ENCODE peak calls at places on chromosomes 2 and 18, in four cellular contexts. One of them, this sample, is unnamed. For H3K4me1 and H4K20me1, the result is how much of the 10 kb centered on the place peaks cover.

GRCh38 chr2:226673314-226673723 is 126.3 kb downstream of the IRS1 start:
- DNase-seq in PC-3: peak
- DNase-seq in neural progenitor cell: no peak
- DNase-seq in hepatocyte: peak
- DNase-seq in this sample: no peak

GRCh38 chr2:212854766-212855165 is 296.6 kb downstream of the IKZF2 start:
- DNase-seq in PC-3: no peak
- DNase-seq in neural progenitor cell: no peak
- DNase-seq in hepatocyte: no peak
- DNase-seq in this sample: no peak

GRCh38 chr2:25424426-25425028 is 82.8 kb upstream of the DNMT3A start:
- DNase-seq in PC-3: no peak
- DNase-seq in neural progenitor cell: no peak
- DNase-seq in hepatocyte: no peak
- DNase-seq in this sample: no peak

GRCh38 chr18:63160172-63160995 is 159.2 kb downstream of the BCL2 start:
- DNase-seq in PC-3: no peak
- DNase-seq in neural progenitor cell: no peak
- DNase-seq in hepatocyte: no peak
- DNase-seq in this sample: no peak

GRCh38 chr18:9096013-9096383 is 6.5 kb upstream of the NDUFV2 start:
- DNase-seq in PC-3: no peak
- DNase-seq in neural progenitor cell: no peak
- DNase-seq in hepatocyte: no peak
- DNase-seq in this sample: no peak

GRCh38 chr2:199457147-199458016 is at the start of gene SATB2:
- DNase-seq in PC-3: peak
- DNase-seq in neural progenitor cell: peak
- DNase-seq in hepatocyte: peak
- DNase-seq in this sample: peak

GRCh38 chr18:53796042-53796729 is 428.3 kb downstream of the MBD2 start:
- DNase-seq in PC-3: peak
- DNase-seq in neural progenitor cell: no peak
- DNase-seq in hepatocyte: peak
- DNase-seq in this sample: no peak

GRCh38 chr2:15145046-15145817 is 415.9 kb downstream of the NBAS start:
- DNase-seq in PC-3: peak
- DNase-seq in neural progenitor cell: no peak
- DNase-seq in hepatocyte: no peak
- DNase-seq in this sample: no peak

GRCh38 chr2:1633092-1633721 is 111.1 kb downstream of the PXDN start:
- DNase-seq in PC-3: peak
- DNase-seq in neural progenitor cell: no peak
- DNase-seq in hepatocyte: peak
- DNase-seq in this sample: no peak

GRCh38 chr2:1633936-1634587 is 110.3 kb downstream of the PXDN start:
- DNase-seq in PC-3: peak
- DNase-seq in neural progenitor cell: no peak
- DNase-seq in hepatocyte: no peak
- DNase-seq in this sample: no peak

GRCh38 chr2:1632006-1632348 is 112.3 kb downstream of the PXDN start:
- DNase-seq in PC-3: peak
- DNase-seq in neural progenitor cell: no peak
- DNase-seq in hepatocyte: peak
- DNase-seq in this sample: peak

GRCh38 chr2:1631292-1632005 is 112.9 kb downstream of the PXDN start:
- DNase-seq in PC-3: no peak
- DNase-seq in neural progenitor cell: no peak
- DNase-seq in hepatocyte: no peak
- DNase-seq in this sample: no peak

GRCh38 chr2:1632510-1632909 is 111.8 kb downstream of the PXDN start:
- DNase-seq in PC-3: no peak
- DNase-seq in neural progenitor cell: no peak
- DNase-seq in hepatocyte: no peak
- DNase-seq in this sample: no peak
- TF ChIP-seq EZH2phosphoT487 in PC-3: no peak
- TF ChIP-seq EZH2phosphoT487 in neural progenitor cell: no peak
- TF ChIP-seq EZH2phosphoT487 in hepatocyte: no peak
- TF ChIP-seq EZH2phosphoT487 in this sample: no peak

DNA sequence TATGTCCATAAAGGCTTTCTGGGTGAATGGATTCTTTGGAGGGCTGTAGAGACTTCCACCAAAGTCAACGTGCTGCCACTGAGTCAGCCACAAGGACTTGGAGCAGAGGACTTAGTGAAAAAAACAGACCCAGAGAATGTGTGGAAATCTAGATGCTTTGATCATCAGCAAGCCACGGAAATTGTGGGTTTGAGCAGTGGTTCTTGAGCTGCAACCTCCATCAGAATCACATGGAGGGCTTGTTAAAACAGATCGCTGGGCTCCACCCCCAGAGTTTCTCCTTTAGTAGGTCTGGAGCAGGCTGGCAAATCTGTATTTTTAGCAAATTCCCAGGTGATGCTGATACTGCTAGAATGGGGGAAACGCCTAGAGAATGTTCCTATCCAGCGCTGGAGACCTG is 95.3 kb downstream of the RBM43 start:
- DNase-seq in PC-3: no peak
- DNase-seq in neural progenitor cell: no peak
- DNase-seq in hepatocyte: no peak
- DNase-seq in this sample: no peak
- H3K4me1 ChIP-seq in PC-3: under half
- H3K4me1 ChIP-seq in neural progenitor cell: under half
- H3K4me1 ChIP-seq in hepatocyte: under half
- H3K4me1 ChIP-seq in this sample: under half

DNA sequence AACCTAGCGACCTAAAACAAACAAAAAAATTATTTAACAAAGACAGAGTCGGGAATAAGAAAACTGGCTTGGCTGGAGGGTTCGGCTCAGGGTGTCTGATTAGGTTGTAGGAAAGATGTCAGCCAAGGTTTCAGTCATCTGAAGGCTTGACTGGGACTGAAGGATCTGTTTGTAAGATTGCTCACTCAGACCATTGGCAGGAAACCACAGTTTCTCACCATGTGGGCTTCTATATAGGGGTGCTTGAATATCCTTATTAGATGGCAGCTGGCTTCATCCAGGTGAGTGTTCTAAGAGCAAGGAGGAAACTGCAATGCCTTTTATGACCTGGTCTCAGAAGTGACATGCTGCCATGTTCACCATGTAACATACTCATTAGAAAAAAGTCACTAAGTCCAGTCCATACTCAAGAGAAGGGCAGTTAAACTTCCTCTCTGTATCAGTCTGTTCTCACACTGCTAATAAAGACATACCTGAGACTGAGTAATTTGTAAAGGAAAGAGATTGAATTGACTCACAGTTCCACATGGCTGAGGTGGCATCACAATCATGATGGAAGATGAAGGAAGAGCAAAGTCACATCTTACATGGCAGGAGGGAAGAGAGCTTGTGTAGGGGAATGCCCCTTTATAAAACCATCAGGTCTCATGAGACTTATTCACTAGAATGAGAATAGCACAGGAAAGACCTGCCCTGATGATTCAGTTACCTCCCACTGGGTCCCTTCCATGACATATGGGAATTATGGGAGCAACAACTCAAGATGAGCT is 1.2 kb upstream of the IL36B start:
- DNase-seq in PC-3: no peak
- DNase-seq in neural progenitor cell: no peak
- DNase-seq in hepatocyte: no peak
- DNase-seq in this sample: peak
- H4K20me1 ChIP-seq in PC-3: under half
- H4K20me1 ChIP-seq in neural progenitor cell: under half
- H4K20me1 ChIP-seq in hepatocyte: under half
- H4K20me1 ChIP-seq in this sample: under half

GRCh38 chr2:241559489-241560180 is 1.1 kb downstream of the BOK start:
- DNase-seq in PC-3: peak
- DNase-seq in neural progenitor cell: peak
- DNase-seq in hepatocyte: peak
- DNase-seq in this sample: no peak
- TF ChIP-seq EZH2phosphoT487 in PC-3: peak
- TF ChIP-seq EZH2phosphoT487 in neural progenitor cell: no peak
- TF ChIP-seq EZH2phosphoT487 in hepatocyte: no peak
- TF ChIP-seq EZH2phosphoT487 in this sample: no peak

GRCh38 chr2:40639294-40639693 is 187.4 kb upstream of the SLC8A1 start:
- DNase-seq in PC-3: no peak
- DNase-seq in neural progenitor cell: no peak
- DNase-seq in hepatocyte: no peak
- DNase-seq in this sample: no peak
- H3K4me1 ChIP-seq in PC-3: under half
- H3K4me1 ChIP-seq in neural progenitor cell: under half
- H3K4me1 ChIP-seq in hepatocyte: under half
- H3K4me1 ChIP-seq in this sample: under half

DNA sequence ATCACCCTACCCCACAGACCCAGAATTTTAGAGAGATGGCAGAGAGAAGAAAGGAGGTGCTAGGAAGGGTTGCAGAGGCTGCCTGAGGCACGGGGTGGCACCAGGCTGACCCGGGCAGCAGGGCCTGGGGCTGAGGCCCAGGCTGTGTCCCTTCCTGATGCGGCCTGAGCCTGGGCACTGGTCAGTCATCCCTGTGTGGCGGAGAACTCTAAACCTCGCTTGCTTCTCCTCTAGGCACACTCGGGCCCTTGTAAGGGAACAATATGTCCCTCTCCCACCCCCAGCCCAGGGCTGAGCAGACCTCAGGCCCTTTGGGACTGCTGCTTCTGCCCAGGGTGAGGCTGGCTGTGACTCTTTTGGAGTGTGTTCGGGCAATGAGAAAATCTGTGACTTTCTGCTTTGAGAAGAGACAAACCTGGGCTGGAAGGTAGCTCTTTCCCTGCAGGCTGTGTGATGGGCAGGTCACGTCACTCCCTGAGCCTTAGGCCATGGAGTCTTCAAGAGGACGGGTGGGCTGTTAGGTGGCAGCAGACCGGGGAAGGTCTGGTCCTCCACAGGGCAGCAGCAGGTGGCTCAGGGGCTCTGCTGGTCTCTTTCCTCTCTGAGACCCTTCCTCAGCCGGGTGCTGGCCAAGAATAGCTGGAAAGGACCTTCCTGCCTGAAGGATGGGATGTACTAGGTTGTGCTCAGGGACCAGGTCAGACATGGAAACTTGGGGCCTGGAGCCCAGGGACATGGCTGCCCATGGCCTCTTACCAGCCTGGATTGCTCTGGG is 96.8 kb downstream of the GLI2 start:
- DNase-seq in PC-3: no peak
- DNase-seq in neural progenitor cell: no peak
- DNase-seq in hepatocyte: no peak
- DNase-seq in this sample: no peak
- H4K20me1 ChIP-seq in PC-3: under half
- H4K20me1 ChIP-seq in neural progenitor cell: half or more
- H4K20me1 ChIP-seq in hepatocyte: under half
- H4K20me1 ChIP-seq in this sample: under half

GRCh38 chr2:95332036-95332435 is 34.9 kb downstream of the KCNIP3 start:
- DNase-seq in PC-3: no peak
- DNase-seq in neural progenitor cell: no peak
- DNase-seq in hepatocyte: no peak
- DNase-seq in this sample: no peak
- TF ChIP-seq EZH2phosphoT487 in PC-3: no peak
- TF ChIP-seq EZH2phosphoT487 in neural progenitor cell: no peak
- TF ChIP-seq EZH2phosphoT487 in hepatocyte: no peak
- TF ChIP-seq EZH2phosphoT487 in this sample: no peak

GRCh38 chr2:33588246-33588645 is 10.9 kb downstream of the FAM98A start:
- DNase-seq in PC-3: no peak
- DNase-seq in neural progenitor cell: no peak
- DNase-seq in hepatocyte: no peak
- DNase-seq in this sample: no peak

GRCh38 chr2:33595385-33595784 is 3.7 kb downstream of the FAM98A start:
- DNase-seq in PC-3: no peak
- DNase-seq in neural progenitor cell: no peak
- DNase-seq in hepatocyte: no peak
- DNase-seq in this sample: no peak

DNA sequence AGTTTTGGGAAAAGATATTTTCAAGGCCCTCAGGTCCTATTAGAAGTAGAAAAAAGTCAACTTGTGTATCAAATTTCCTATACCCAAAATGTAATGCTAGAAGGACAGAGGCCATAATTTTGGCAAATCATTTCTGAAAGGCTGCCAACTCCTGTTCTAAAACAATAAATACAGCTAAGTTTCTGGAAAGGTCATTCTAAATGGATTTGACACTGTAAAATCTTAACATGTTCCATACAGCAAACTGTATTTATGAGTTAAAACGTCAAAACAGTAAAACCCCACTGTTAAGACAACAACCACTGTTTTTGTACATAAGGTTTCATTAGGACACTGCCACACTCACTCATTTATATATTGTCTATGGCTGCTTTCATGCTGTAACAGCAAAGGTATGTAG is 9.7 kb downstream of the FAM98A start:
- DNase-seq in PC-3: no peak
- DNase-seq in neural progenitor cell: no peak
- DNase-seq in hepatocyte: no peak
- DNase-seq in this sample: no peak
- H3K4me1 ChIP-seq in PC-3: under half
- H3K4me1 ChIP-seq in neural progenitor cell: under half
- H3K4me1 ChIP-seq in hepatocyte: under half
- H3K4me1 ChIP-seq in this sample: under half

GRCh38 chr18:26545335-26545734 is 3.0 kb downstream of the KCTD1 start:
- DNase-seq in PC-3: peak
- DNase-seq in neural progenitor cell: no peak
- DNase-seq in hepatocyte: no peak
- DNase-seq in this sample: no peak
- H4K20me1 ChIP-seq in PC-3: under half
- H4K20me1 ChIP-seq in neural progenitor cell: half or more
- H4K20me1 ChIP-seq in hepatocyte: under half
- H4K20me1 ChIP-seq in this sample: under half

GRCh38 chr2:239378918-239379640 is 21.7 kb downstream of the HDAC4 start:
- DNase-seq in PC-3: no peak
- DNase-seq in neural progenitor cell: no peak
- DNase-seq in hepatocyte: no peak
- DNase-seq in this sample: no peak

GRCh38 chr2:239377591-239377990 is 23.2 kb downstream of the HDAC4 start:
- DNase-seq in PC-3: no peak
- DNase-seq in neural progenitor cell: no peak
- DNase-seq in hepatocyte: no peak
- DNase-seq in this sample: no peak

GRCh38 chr2:239376942-239377531 is 23.8 kb downstream of the HDAC4 start:
- DNase-seq in PC-3: no peak
- DNase-seq in neural progenitor cell: no peak
- DNase-seq in hepatocyte: no peak
- DNase-seq in this sample: no peak

GRCh38 chr2:239379641-239380170 is 21.1 kb downstream of the HDAC4 start:
- DNase-seq in PC-3: no peak
- DNase-seq in neural progenitor cell: peak
- DNase-seq in hepatocyte: no peak
- DNase-seq in this sample: no peak

GRCh38 chr2:239378021-239378917 is 22.6 kb downstream of the HDAC4 start:
- DNase-seq in PC-3: no peak
- DNase-seq in neural progenitor cell: no peak
- DNase-seq in hepatocyte: no peak
- DNase-seq in this sample: no peak
- TF ChIP-seq EZH2phosphoT487 in PC-3: no peak
- TF ChIP-seq EZH2phosphoT487 in neural progenitor cell: no peak
- TF ChIP-seq EZH2phosphoT487 in hepatocyte: no peak
- TF ChIP-seq EZH2phosphoT487 in this sample: no peak